ENCODE peak calls at places on chromosomes 4 and X, in ten cellular contexts. T is heart left ventricle, O is right atrium auricular region, C is suprapubic skin, A is astrocyte of the spinal cord, Z is choroid plexus epithelial cell, G is ovary, B is astrocyte, Y is OCI-LY7, L is endodermal cell. K is an unnamed sample.

GRCh38 chrX:76454456-76454927 is 27.0 kb downstream of the MAGEE1 start:
- DNase-seq in T (no peak), O (no peak), C (no peak), A (peak), Z (peak), G (no peak), B (no peak), Y (peak), L (peak), K (peak)

GRCh38 chr4:84971319-84971932 is 4.9 kb upstream of the WDFY3 start:
- DNase-seq in T (no peak), O (no peak), C (no peak), A (peak), Z (peak), G (no peak), B (peak), Y (peak), L (no peak), K (peak)

GRCh38 chrX:15269618-15270521 is at the start of gene ASB9:
- DNase-seq in T (peak), O (no peak), C (peak), A (peak), Z (peak), G (no peak), B (peak), Y (no peak), L (peak), K (peak)

GRCh38 chrX:49165901-49166881 is 3.6 kb downstream of the MAGIX start:
- DNase-seq in T (peak), O (peak), C (peak), A (peak), Z (peak), G (peak), B (peak), Y (peak), L (peak), K (peak)

GRCh38 chrX:86295293-86295692 is 147.0 kb downstream of the DACH2 start:
- DNase-seq in T (no peak), O (no peak), C (no peak), A (no peak), Z (no peak), G (no peak), B (no peak), Y (no peak), L (peak), K (no peak)

GRCh38 chr4:35038079-35038805 is 1206.1 kb downstream of the ARAP2 start:
- DNase-seq in T (no peak), O (no peak), C (peak), A (no peak), Z (no peak), G (no peak), B (no peak), Y (no peak), L (no peak), K (no peak)

GRCh38 chr4:89109841-89110540 is 1.3 kb upstream of the TIGD2 start:
- DNase-seq in T (no peak), O (no peak), C (no peak), A (no peak), Z (peak), G (no peak), B (no peak), Y (no peak), L (no peak), K (no peak)

GRCh38 chr4:146053901-146054300 is 115.3 kb upstream of the ZNF827 start:
- DNase-seq in T (no peak), O (no peak), C (no peak), A (no peak), Z (peak), G (no peak), B (peak), Y (no peak), L (no peak), K (no peak)

GRCh38 chr4:24262616-24263015 is 321.7 kb downstream of the DHX15 start:
- DNase-seq in T (no peak), O (no peak), C (no peak), A (peak), Z (no peak), G (no peak), B (peak), Y (no peak), L (no peak), K (no peak)

GRCh38 chrX:148133099-148133725 is 152.1 kb downstream of the FMR1NB start:
- DNase-seq in T (no peak), O (no peak), C (no peak), A (peak), Z (no peak), G (no peak), B (no peak), Y (peak), L (no peak), K (no peak)

GRCh38 chr4:36226430-36227227 is 17.7 kb downstream of the ARAP2 start:
- DNase-seq in T (no peak), O (no peak), C (no peak), A (no peak), Z (no peak), G (no peak), B (no peak), Y (no peak), L (no peak), K (no peak)

GRCh38 chr4:32226201-32226600 is 1506.0 kb downstream of the PCDH7 start:
- DNase-seq in T (no peak), O (no peak), C (no peak), A (peak), Z (peak), G (no peak), B (peak), Y (no peak), L (no peak), K (no peak)

GRCh38 chrX:110665636-110666035 is 130.0 kb downstream of the CHRDL1 start:
- DNase-seq in T (peak), O (no peak), C (no peak), A (peak), Z (peak), G (no peak), B (no peak), Y (peak), L (peak), K (peak)

GRCh38 chrX:17564689-17565409 is 172.4 kb upstream of the SCML1 start:
- DNase-seq in T (no peak), O (no peak), C (no peak), A (no peak), Z (peak), G (no peak), B (peak), Y (no peak), L (no peak), K (peak)

GRCh38 chr4:3384391-3384770 is 57.4 kb upstream of the HGFAC start:
- DNase-seq in T (no peak), O (no peak), C (no peak), A (no peak), Z (no peak), G (no peak), B (no peak), Y (no peak), L (no peak), K (no peak)

GRCh38 chrX:130994671-130995070 is 63.5 kb upstream of the ARHGAP36 start:
- DNase-seq in T (no peak), O (no peak), C (no peak), A (peak), Z (peak), G (no peak), B (no peak), Y (peak), L (peak), K (peak)

GRCh38 chr4:131613824-131614216 is 1535.3 kb upstream of the PCDH10 start:
- DNase-seq in T (no peak), O (no peak), C (no peak), A (no peak), Z (peak), G (no peak), B (no peak), Y (no peak), L (no peak), K (no peak)

GRCh38 chrX:1453390-1453783 is 678 bp upstream of the ASMTL start:
- DNase-seq in T (no peak), O (no peak), C (peak), A (no peak), Z (no peak), G (no peak), B (no peak), Y (no peak), L (no peak), K (no peak)

GRCh38 chr4:8860892-8861575 is 10.6 kb downstream of the HMX1 start:
- DNase-seq in T (no peak), O (no peak), C (no peak), A (no peak), Z (no peak), G (no peak), B (no peak), Y (no peak), L (peak), K (no peak)

GRCh38 chrX:112654871-112655270 is 24.9 kb downstream of the LHFPL1 start:
- DNase-seq in T (no peak), O (no peak), C (no peak), A (peak), Z (peak), G (no peak), B (peak), Y (no peak), L (no peak), K (peak)

GRCh38 chrX:119272882-119273806 is 37.1 kb downstream of the PGRMC1 start:
- DNase-seq in T (peak), O (no peak), C (no peak), A (peak), Z (peak), G (peak), B (peak), Y (no peak), L (peak), K (peak)

GRCh38 chr4:103305355-103305754 is 107.2 kb upstream of the CENPE start:
- DNase-seq in T (no peak), O (no peak), C (no peak), A (no peak), Z (no peak), G (no peak), B (no peak), Y (no peak), L (no peak), K (no peak)

GRCh38 chrX:47502591-47503222 is 19.7 kb upstream of the ZNF41 start:
- DNase-seq in T (no peak), O (no peak), C (no peak), A (no peak), Z (peak), G (no peak), B (peak), Y (no peak), L (peak), K (peak)

GRCh38 chr4:82528868-82529267 is 32.9 kb downstream of the TMEM150C start:
- DNase-seq in T (no peak), O (no peak), C (no peak), A (no peak), Z (no peak), G (no peak), B (no peak), Y (no peak), L (no peak), K (no peak)

GRCh38 chrX:16239211-16239610 is 71.9 kb downstream of the MAGEB17 start:
- DNase-seq in T (no peak), O (no peak), C (no peak), A (peak), Z (peak), G (no peak), B (peak), Y (no peak), L (no peak), K (peak)

GRCh38 chr4:188154668-188155423 is 15.6 kb downstream of the TRIML1 start:
- DNase-seq in T (no peak), O (no peak), C (no peak), A (no peak), Z (no peak), G (no peak), B (no peak), Y (no peak), L (no peak), K (no peak)

GRCh38 chr4:149690726-149691125 is 124.9 kb downstream of the IQCM start:
- DNase-seq in T (no peak), O (no peak), C (no peak), A (no peak), Z (no peak), G (no peak), B (no peak), Y (no peak), L (peak), K (no peak)
- TF ChIP-seq CTCF in T (no peak), O (no peak), C (no peak), A (peak), Z (peak), G (no peak), B (peak), Y (peak), L (peak), K (peak)

DNA sequence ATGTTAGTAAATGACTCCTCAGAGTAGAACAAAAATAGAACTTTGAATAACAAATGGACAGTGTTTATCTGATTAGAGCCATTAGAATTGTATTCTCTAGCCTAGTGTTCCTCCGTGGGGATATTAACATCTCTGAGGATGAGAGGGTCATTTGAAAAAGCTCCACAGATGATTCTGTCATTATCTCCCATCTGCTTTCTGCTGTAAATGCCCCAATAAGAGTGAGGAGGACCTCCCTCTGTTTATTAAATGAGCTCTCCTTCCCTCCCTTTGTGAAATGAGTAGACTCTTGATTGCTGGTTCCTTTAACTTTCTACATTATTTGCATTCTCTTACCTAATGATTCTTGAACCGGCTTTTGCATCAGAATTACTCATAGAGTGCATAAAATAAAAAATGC is 18.0 kb downstream of the GC start:
- DNase-seq in T (no peak), O (no peak), C (no peak), A (no peak), Z (no peak), G (no peak), B (no peak), Y (no peak), L (no peak), K (no peak)
- H3K4me3 ChIP-seq in T (no peak), O (no peak), C (no peak), A (no peak), Z (no peak), G (no peak), B (no peak), Y (no peak), L (no peak), K (no peak)

GRCh38 chr4:90120037-90120436 is 7.2 kb upstream of the CCSER1 start:
- DNase-seq in T (no peak), O (no peak), C (no peak), A (no peak), Z (no peak), G (no peak), B (no peak), Y (no peak), L (peak), K (no peak)
- TF ChIP-seq CTCF in T (peak), O (peak), C (no peak), A (no peak), Z (no peak), G (no peak), B (no peak), Y (peak), L (peak), K (no peak)

GRCh38 chr4:125390126-125390525 is 75.4 kb downstream of the FAT4 start:
- DNase-seq in T (peak), O (no peak), C (no peak), A (peak), Z (peak), G (no peak), B (peak), Y (no peak), L (no peak), K (peak)
- H3K4me3 ChIP-seq in T (no peak), O (no peak), C (no peak), A (no peak), Z (peak), G (no peak), B (peak), Y (no peak), L (no peak), K (peak)

K was measured in fibroblast of villous mesenchyme.